ENCODE peak calls at places on chromosome 6, in eight cellular contexts. C is psoas muscle; H is HCT116; Q is left ventricle myocardium inferior; D is IMR-90; F is dorsolateral prefrontal cortex; K is CD4-positive, alpha-beta T cell; Y is AG04450. X is an unnamed sample.
A peak's percentile ranks its signal among the peaks of the same experiment; 100 is the strongest.

GRCh38 chr6:51570168-51570921 is 517.1 kb downstream of the PKHD1 start:
- DNase-seq in Q (no peak), F (no peak), H (no peak), C (no peak), Y (no peak), D (no peak), K (no peak), X (no peak)

GRCh38 chr6:43878823-43879495 is 108.9 kb downstream of the VEGFA start:
- DNase-seq in F (peak; percentile 63), D (no peak), Q (peak; percentile 25), H (no peak), C (peak; percentile 5), Y (no peak), K (no peak), X (peak; percentile 35)

GRCh38 chr6:166677941-166678340 is 50.9 kb upstream of the RPS6KA2 start:
- DNase-seq in Q (no peak), K (no peak), C (no peak), F (no peak), D (no peak), H (no peak), Y (no peak), X (no peak)

GRCh38 chr6:85078071-85078470 is 313.7 kb upstream of the TBX18 start:
- DNase-seq in F (no peak), K (no peak), H (peak; percentile 26), D (peak; percentile 84), C (no peak), Y (peak; percentile 39), Q (no peak), X (no peak)

GRCh38 chr6:34055223-34055933 is 90.5 kb downstream of the GRM4 start:
- DNase-seq in Y (peak; percentile 8), D (peak; percentile 51), F (peak; percentile 43), C (peak; percentile 77), Q (peak; percentile 40), K (peak; percentile 52), H (peak; percentile 55), X (peak; percentile 78)

GRCh38 chr6:111727798-111728197 is 122.1 kb upstream of the TRAF3IP2 start:
- DNase-seq in Y (no peak), C (no peak), H (peak; percentile 16), K (no peak), F (no peak), Q (no peak), D (peak; percentile 20), X (no peak)

GRCh38 chr6:92267335-92267734 is 1152.0 kb downstream of the EPHA7 start:
- DNase-seq in C (no peak), Q (no peak), F (no peak), K (no peak), Y (no peak), D (no peak), H (no peak), X (no peak)

GRCh38 chr6:88983532-88983931 is 20.1 kb upstream of the RNGTT start:
- DNase-seq in K (no peak), D (peak; percentile 36), Y (no peak), Q (no peak), H (peak; percentile 35), F (no peak), C (no peak), X (no peak)

GRCh38 chr6:144653885-144654505 is 368.9 kb downstream of the UTRN start:
- DNase-seq in Y (no peak), C (no peak), H (no peak), Q (no peak), K (no peak), F (no peak), D (no peak), X (no peak)

GRCh38 chr6:56279346-56280080 is 32.1 kb upstream of the COL21A1 start:
- DNase-seq in H (peak; percentile 34), F (no peak), K (no peak), C (no peak), D (no peak), Y (no peak), Q (no peak), X (no peak)

GRCh38 chr6:151284431-151285060 is 44.8 kb downstream of the AKAP12 start:
- DNase-seq in D (no peak), Y (no peak), F (no peak), H (no peak), Q (no peak), K (no peak), C (no peak), X (no peak)

GRCh38 chr6:122712864-122713612 is 66.5 kb upstream of the FABP7 start:
- DNase-seq in F (no peak), K (no peak), D (peak; percentile 13), H (no peak), Y (no peak), Q (no peak), C (no peak), X (no peak)

GRCh38 chr6:167662881-167663205 is 163.9 kb upstream of the AFDN start:
- DNase-seq in Q (no peak), H (no peak), C (no peak), Y (no peak), D (no peak), F (no peak), K (no peak), X (no peak)

GRCh38 chr6:153135681-153136080 is 4.6 kb upstream of the RGS17 start:
- DNase-seq in D (no peak), Q (no peak), Y (no peak), F (no peak), K (no peak), C (no peak), H (no peak), X (no peak)

GRCh38 chr6:21615504-21615903 is 22.0 kb downstream of the SOX4 start:
- DNase-seq in Y (no peak), F (no peak), D (peak; percentile 49), K (no peak), C (no peak), H (no peak), Q (no peak), X (no peak)

GRCh38 chr6:50087231-50087954 is 37.7 kb upstream of the DEFB112 start:
- DNase-seq in H (no peak), K (no peak), C (no peak), Y (peak; percentile 59), Q (no peak), F (no peak), D (peak; percentile 78), X (no peak)

GRCh38 chr6:14212632-14213031 is 95.1 kb downstream of the CD83 start:
- DNase-seq in F (no peak), K (no peak), D (no peak), Q (no peak), Y (no peak), C (no peak), H (no peak), X (no peak)

GRCh38 chr6:56849876-56850275 is 105.0 kb upstream of the BEND6 start:
- DNase-seq in H (no peak), F (peak; percentile 32), C (no peak), Q (no peak), Y (no peak), K (no peak), D (peak; percentile 81), X (no peak)

GRCh38 chr6:106509420-106510089 is 119.7 kb downstream of the RTN4IP1 start:
- DNase-seq in K (no peak), D (no peak), H (no peak), C (no peak), Q (no peak), Y (no peak), F (no peak), X (no peak)

GRCh38 chr6:74409447-74409846 is 713.4 kb downstream of the CD109 start:
- DNase-seq in F (no peak), K (no peak), Q (no peak), C (no peak), H (peak; percentile 31), D (peak; percentile 87), Y (peak; percentile 53), X (no peak)
- TF ChIP-seq CTCF in F (peak; percentile 51), K (no peak), Q (peak; percentile 48), C (peak; percentile 30), H (peak; percentile 58), D (peak; percentile 84), Y (peak; percentile 70), X (peak; percentile 20)

GRCh38 chr6:100463685-100464161 is 998 bp downstream of the SIM1 start:
- DNase-seq in F (no peak), K (no peak), Y (no peak), C (no peak), D (no peak), H (no peak), Q (no peak), X (no peak)
- H3K27me3 ChIP-seq in F (peaks cover 100% of the 10 kb centered on the region), K (peaks cover 98% of the 10 kb centered on the region), Y (peaks cover 97% of the 10 kb centered on the region), C (peaks cover 4% of the 10 kb centered on the region), D (peaks cover 94% of the 10 kb centered on the region), H (no peaks in the 10 kb centered on the region), Q (peaks cover 100% of the 10 kb centered on the region), X (peaks cover 100% of the 10 kb centered on the region)

GRCh38 chr6:125546827-125547226 is 202.6 kb upstream of the HEY2 start:
- DNase-seq in D (peak; percentile 1), K (no peak), F (no peak), Y (no peak), C (no peak), Q (no peak), H (peak; percentile 13), X (no peak)
- TF ChIP-seq CTCF in D (no peak), K (no peak), F (no peak), Y (no peak), C (peak; percentile 15), Q (peak; percentile 37), H (no peak), X (peak; percentile 18)

GRCh38 chr6:7290079-7290478 is 22.9 kb downstream of the SSR1 start:
- DNase-seq in Q (no peak), Y (no peak), F (no peak), D (no peak), K (no peak), C (no peak), H (no peak), X (no peak)
- H3K27me3 ChIP-seq in Q (no peaks in the 10 kb centered on the region), Y (no peaks in the 10 kb centered on the region), F (no peaks in the 10 kb centered on the region), D (no peaks in the 10 kb centered on the region), K (no peaks in the 10 kb centered on the region), C (no peaks in the 10 kb centered on the region), H (no peaks in the 10 kb centered on the region), X (no peaks in the 10 kb centered on the region)

DNA sequence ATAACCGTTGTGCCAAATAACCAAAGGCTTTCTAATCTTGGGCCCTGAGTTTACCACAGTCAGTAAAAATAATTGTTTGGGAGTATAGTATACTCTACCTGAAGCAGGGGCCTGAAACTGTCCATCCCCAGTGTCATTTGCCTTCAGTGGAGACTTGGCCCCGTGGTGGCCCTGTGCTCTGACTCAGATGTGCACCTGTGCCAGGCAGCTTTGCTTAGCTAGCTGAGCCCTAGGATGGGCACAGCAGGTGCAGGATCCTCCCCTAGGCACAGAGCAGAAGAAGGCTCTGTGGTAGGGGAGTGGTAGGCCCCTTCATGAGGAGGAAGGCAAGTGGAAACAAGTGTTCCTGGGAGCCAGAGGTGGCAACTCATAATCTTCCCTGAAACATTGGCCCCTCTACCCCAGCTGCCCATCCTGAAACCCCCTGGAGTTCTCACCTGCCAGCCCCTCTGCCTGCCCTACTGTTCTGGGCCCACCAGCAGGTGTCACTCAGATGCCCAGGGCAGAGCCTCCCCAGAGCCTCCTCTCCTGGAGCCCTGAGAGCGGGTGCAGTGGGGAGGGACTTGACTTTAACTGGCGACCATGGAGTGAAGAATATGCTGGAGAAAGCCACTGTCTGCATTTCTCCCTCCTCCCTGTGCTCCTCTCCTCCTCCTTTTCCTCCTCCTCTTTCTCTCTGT is 3.0 kb downstream of the CPNE5 start:
- DNase-seq in Y (no peak), F (no peak), Q (no peak), D (no peak), C (no peak), H (no peak), K (no peak), X (no peak)
- TF ChIP-seq CTCF in Y (no peak), F (no peak), Q (peak; percentile 26), D (no peak), C (no peak), H (peak; percentile 14), K (no peak), X (no peak)

X was measured in heart left ventricle.